ENCODE peak calls at places on chromosomes 3 and 15, in ten cellular contexts. L is lung; K is tibial artery; S is CD8-positive, alpha-beta T cell; X is lower lobe of right lung; E is transverse colon; O is H1; Z is body of pancreas; V is heart left ventricle; I is K562. A is an unnamed sample.

GRCh38 chr3:44323341-44323955 is 15.1 kb upstream of the TCAIM start:
- DNase-seq in V (peak; percentile 59), I (peak; percentile 83), O (no peak), X (peak; percentile 52), L (no peak), K (peak; percentile 86), Z (peak; percentile 80), S (peak; percentile 57), E (peak; percentile 70), A (no peak)

GRCh38 chr15:43775411-43775965 is 1.3 kb downstream of the ELL3 start:
- DNase-seq in X (no peak), O (peak; percentile 31), E (peak; percentile 89), Z (peak; percentile 71), V (no peak), I (peak; percentile 40), L (peak; percentile 51), K (no peak), S (no peak), A (no peak)

GRCh38 chr3:160401301-160402095 is 2.0 kb downstream of the SMC4 start:
- DNase-seq in X (no peak), V (peak; percentile 35), L (no peak), O (no peak), E (peak; percentile 25), Z (no peak), I (peak; percentile 76), K (no peak), S (no peak), A (no peak)

GRCh38 chr15:60076582-60077263 is 72.6 kb downstream of the FOXB1 start:
- DNase-seq in X (no peak), L (no peak), E (no peak), V (no peak), K (no peak), S (no peak), Z (no peak), I (no peak), O (no peak), A (no peak)

GRCh38 chr3:46665763-46666470 is 27.6 kb downstream of the ALS2CL start:
- DNase-seq in X (peak; percentile 29), V (peak; percentile 11), Z (no peak), O (no peak), K (no peak), I (no peak), L (no peak), E (no peak), S (no peak), A (no peak)

GRCh38 chr3:119240101-119240581 is 537 bp downstream of the B4GALT4 start:
- DNase-seq in V (peak; percentile 45), L (peak; percentile 47), Z (no peak), I (peak; percentile 33), K (peak; percentile 32), O (no peak), X (no peak), E (peak; percentile 74), S (no peak), A (no peak)

GRCh38 chr3:164375995-164376394 is 702.3 kb downstream of the SI start:
- DNase-seq in E (no peak), V (no peak), S (no peak), I (no peak), Z (no peak), L (no peak), K (no peak), O (no peak), X (no peak), A (no peak)

GRCh38 chr15:71003314-71003713 is 110.7 kb downstream of the LRRC49 start:
- DNase-seq in S (no peak), K (no peak), L (no peak), E (no peak), I (no peak), X (no peak), O (no peak), Z (no peak), V (no peak), A (no peak)

GRCh38 chr3:98589331-98589870 is 4.0 kb downstream of the CPOX start:
- DNase-seq in O (no peak), L (no peak), V (no peak), Z (no peak), E (no peak), I (no peak), K (no peak), S (no peak), X (no peak), A (no peak)

GRCh38 chr3:139309046-139309660 is 34.7 kb upstream of the MRPS22 start:
- DNase-seq in Z (no peak), X (no peak), E (no peak), V (no peak), O (no peak), K (no peak), L (no peak), I (peak; percentile 57), S (no peak), A (no peak)

DNA sequence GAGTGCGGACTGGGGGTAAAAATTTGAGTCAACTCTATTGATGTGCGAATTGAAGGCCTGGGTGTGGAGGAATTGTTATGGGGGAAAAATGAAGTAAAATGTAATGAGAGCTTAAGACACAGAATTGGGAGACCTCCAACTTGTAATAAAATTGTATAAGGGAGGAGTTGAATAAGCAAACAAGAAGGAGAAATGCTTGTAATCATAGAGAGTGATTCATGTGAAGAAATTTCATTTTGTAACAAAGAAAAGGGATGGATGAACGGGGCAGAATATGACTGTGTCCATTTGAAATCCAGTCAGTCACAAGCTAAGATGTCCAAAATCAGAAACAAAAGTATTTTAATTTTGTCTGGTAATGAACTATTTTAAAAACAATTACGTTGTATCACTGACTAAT is 552.3 kb downstream of the NAALADL2 start:
- DNase-seq in X (no peak), I (no peak), S (no peak), O (no peak), L (no peak), E (no peak), Z (no peak), V (no peak), K (no peak), A (no peak)
- TF ChIP-seq CTCF in X (no peak), I (no peak), S (no peak), O (no peak), L (no peak), E (no peak), Z (no peak), V (no peak), K (no peak), A (no peak)

GRCh38 chr15:80404719-80405553 is 754 bp downstream of the ARNT2 start:
- DNase-seq in O (no peak), Z (peak; percentile 23), V (no peak), K (no peak), I (no peak), S (no peak), X (no peak), E (no peak), L (no peak), A (no peak)
- H3K4me3 ChIP-seq in O (peak overlapping the region; percentile 81), Z (peak overlapping the region; percentile 22), V (peak overlapping the region; percentile 49), K (peak overlapping the region; percentile 72), I (no peak overlapping the region), S (no peak overlapping the region), X (peak overlapping the region; percentile 53), E (peak overlapping the region; percentile 20), L (peak overlapping the region; percentile 53), A (peak overlapping the region; percentile 41)

DNA sequence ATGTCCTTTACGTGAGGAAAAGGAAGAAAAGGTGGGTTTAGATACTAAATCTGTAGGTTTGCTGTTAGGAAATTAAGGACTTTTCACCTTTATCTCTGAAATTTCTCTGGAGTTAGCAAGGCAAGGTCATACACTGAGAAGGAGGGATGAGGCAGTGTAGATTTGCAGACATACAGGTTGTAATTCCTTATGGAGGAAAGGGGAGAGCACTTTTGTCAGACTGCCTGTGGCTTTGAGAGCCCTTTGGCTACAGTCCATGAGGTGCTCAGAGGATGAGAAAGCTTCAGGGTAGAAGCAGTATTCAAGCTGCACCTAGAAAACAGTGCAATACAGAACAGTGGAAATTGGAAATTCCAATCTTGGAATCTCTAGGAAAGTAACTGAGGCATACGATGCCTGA is 8.3 kb downstream of the RPL14 start:
- DNase-seq in O (no peak), L (no peak), Z (no peak), E (no peak), S (no peak), V (no peak), I (no peak), X (no peak), K (no peak), A (no peak)
- H3K36me3 ChIP-seq in O (peaks cover 13% of the 10 kb centered on the region), L (peaks cover 20% of the 10 kb centered on the region), Z (no peaks in the 10 kb centered on the region), E (peaks cover 35% of the 10 kb centered on the region), S (peaks cover 12% of the 10 kb centered on the region), V (peaks cover 52% of the 10 kb centered on the region), I (peaks cover 51% of the 10 kb centered on the region), X (peaks cover 61% of the 10 kb centered on the region), K (peaks cover 35% of the 10 kb centered on the region), A (peaks cover 8% of the 10 kb centered on the region)

GRCh38 chr15:72342385-72342784 is 22.4 kb upstream of the CELF6 start:
- DNase-seq in S (peak; percentile 63), V (no peak), K (no peak), I (peak; percentile 42), L (no peak), Z (no peak), E (peak; percentile 22), O (peak; percentile 43), X (no peak), A (no peak)
- TF ChIP-seq CTCF in S (peak; percentile 20), V (peak; percentile 24), K (no peak), I (peak; percentile 53), L (peak; percentile 13), Z (no peak), E (peak; percentile 16), O (peak; percentile 78), X (peak; percentile 44), A (peak; percentile 50)